ENCODE peak calls at places on chromosomes 12 and 14, in nine cellular contexts. H is breast epithelium, J is psoas muscle, K is testis, Z is tibial artery, E is IMR-90, A is hepatocyte, G is pancreas, C is K562. V is an unnamed sample.

GRCh38 chr12:108368089-108368488 is 29.0 kb upstream of the CMKLR1 start:
- DNase-seq in K (no peak), E (no peak), A (no peak), C (no peak), H (no peak), G (no peak), J (no peak), Z (no peak), V (no peak)

GRCh38 chr12:66279127-66279712 is 23.1 kb upstream of the HELB start:
- DNase-seq in K (peak; percentile 33), C (peak; percentile 16), G (no peak), A (peak; percentile 46), E (peak; percentile 22), Z (no peak), H (no peak), J (no peak), V (no peak)

GRCh38 chr12:82645414-82645813 is 41.3 kb upstream of the TMTC2 start:
- DNase-seq in K (no peak), C (no peak), H (no peak), J (no peak), G (no peak), Z (no peak), A (no peak), E (no peak), V (no peak)

GRCh38 chr14:92540472-92541048 is 27.0 kb downstream of the RIN3 start:
- DNase-seq in H (peak; percentile 88), E (peak; percentile 100), A (peak; percentile 82), J (peak; percentile 93), Z (peak; percentile 96), K (peak; percentile 92), G (peak; percentile 85), C (no peak), V (no peak)

GRCh38 chr14:64990291-64990690 is 3.6 kb downstream of the FNTB start:
- DNase-seq in E (no peak), G (no peak), H (no peak), A (no peak), Z (no peak), C (no peak), J (no peak), K (no peak), V (no peak)

GRCh38 chr12:77060136-77060882 is 5.1 kb downstream of the E2F7 start:
- DNase-seq in J (no peak), C (no peak), A (no peak), K (no peak), H (no peak), G (no peak), E (no peak), Z (no peak), V (no peak)

GRCh38 chr14:90797919-90798318 is 18.3 kb downstream of the TTC7B start:
- DNase-seq in H (no peak), K (no peak), C (no peak), G (no peak), Z (no peak), A (no peak), E (no peak), J (no peak), V (no peak)

GRCh38 chr14:53528114-53528513 is 375.0 kb upstream of the DDHD1 start:
- DNase-seq in G (no peak), J (peak; percentile 14), E (peak; percentile 81), K (no peak), A (no peak), C (no peak), Z (no peak), H (no peak), V (no peak)

GRCh38 chr14:69048456-69048855 is 69.4 kb upstream of the ACTN1 start:
- DNase-seq in Z (no peak), K (peak; percentile 29), A (peak; percentile 48), C (no peak), E (no peak), G (peak; percentile 35), J (no peak), H (peak; percentile 73), V (no peak)

GRCh38 chr14:104171948-104172347 is 33.6 kb downstream of the KIF26A start:
- DNase-seq in H (no peak), A (no peak), J (no peak), G (peak; percentile 47), K (peak; percentile 67), Z (no peak), C (no peak), E (no peak), V (no peak)

GRCh38 chr12:109551108-109551507 is 22.2 kb downstream of the MMAB start:
- DNase-seq in A (no peak), C (no peak), Z (no peak), H (no peak), G (no peak), J (no peak), K (no peak), E (no peak), V (no peak)

GRCh38 chr12:109549613-109550309 is 23.5 kb downstream of the MMAB start:
- DNase-seq in E (no peak), A (no peak), H (no peak), C (no peak), G (no peak), Z (no peak), J (no peak), K (no peak), V (no peak)

GRCh38 chr12:109552971-109553370 is 20.3 kb downstream of the MMAB start:
- DNase-seq in H (no peak), J (no peak), E (no peak), G (no peak), Z (no peak), A (no peak), K (no peak), C (no peak), V (no peak)

GRCh38 chr12:109548258-109548657 is 25.0 kb downstream of the MMAB start:
- DNase-seq in C (no peak), G (no peak), Z (no peak), K (no peak), E (no peak), H (no peak), A (no peak), J (no peak), V (no peak)

DNA sequence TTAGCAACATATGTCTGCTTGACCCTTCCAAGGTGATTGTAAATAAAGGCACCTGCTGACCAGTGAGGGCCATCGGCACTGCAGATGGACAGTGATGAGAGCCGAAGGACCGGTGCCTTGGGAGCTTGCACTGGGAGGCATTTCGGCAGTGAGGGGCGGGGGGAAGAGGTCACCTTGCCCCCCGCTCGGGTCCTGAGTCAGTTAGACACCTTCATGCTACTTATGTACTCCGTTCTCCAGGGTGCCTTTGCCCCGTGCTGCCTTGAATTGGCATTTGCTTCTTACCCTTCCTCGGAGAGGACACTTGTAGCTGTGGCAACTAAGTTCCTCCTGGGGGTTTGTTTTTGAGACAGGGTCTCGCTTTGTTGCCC is 23.0 kb downstream of the MMAB start:
- DNase-seq in G (no peak), H (no peak), E (no peak), K (no peak), A (no peak), C (no peak), J (no peak), Z (no peak), V (no peak)
- H3K27me3 ChIP-seq in G (peaks cover 3% of the 10 kb centered on the region), H (peaks cover 20% of the 10 kb centered on the region), E (peaks cover 46% of the 10 kb centered on the region), K (no peaks in the 10 kb centered on the region), A (peaks cover 2% of the 10 kb centered on the region), C (peaks cover 45% of the 10 kb centered on the region), J (peaks cover 19% of the 10 kb centered on the region), Z (no peaks in the 10 kb centered on the region), V (no peaks in the 10 kb centered on the region)

GRCh38 chr12:14938301-14938700 is at the start of gene ERP27:
- DNase-seq in H (no peak), C (no peak), J (no peak), K (no peak), A (peak; percentile 34), G (peak; percentile 86), E (no peak), Z (no peak), V (no peak)

GRCh38 chr12:14937014-14937413 is 1.3 kb downstream of the ERP27 start:
- DNase-seq in E (no peak), C (no peak), G (no peak), A (no peak), Z (no peak), K (no peak), J (no peak), H (no peak), V (no peak)

GRCh38 chr12:14936224-14936861 is 2.0 kb downstream of the ERP27 start:
- DNase-seq in A (no peak), K (no peak), E (no peak), C (no peak), Z (no peak), J (no peak), H (no peak), G (peak; percentile 40), V (peak; percentile 28)

GRCh38 chr12:14935031-14935430 is 3.3 kb downstream of the ERP27 start:
- DNase-seq in E (no peak), C (no peak), Z (no peak), A (peak; percentile 65), H (no peak), K (no peak), G (peak; percentile 39), J (no peak), V (peak; percentile 60)

GRCh38 chr12:14937689-14938088 is 648 bp downstream of the ERP27 start:
- DNase-seq in A (no peak), E (no peak), K (no peak), Z (no peak), J (no peak), C (no peak), H (no peak), G (peak; percentile 40), V (no peak)
- TF ChIP-seq CTCF in A (no peak), E (peak; percentile 8), K (no peak), Z (no peak), J (no peak), C (peak; percentile 29), H (no peak), G (no peak), V (peak; percentile 34)

GRCh38 chr12:58000499-58000898 is 59.1 kb downstream of the ATP23 start:
- DNase-seq in E (no peak), Z (no peak), K (no peak), H (no peak), A (no peak), G (no peak), J (no peak), C (no peak), V (no peak)

GRCh38 chr12:57993834-57994233 is 52.5 kb downstream of the ATP23 start:
- DNase-seq in A (no peak), E (no peak), J (no peak), C (no peak), Z (no peak), K (no peak), H (no peak), G (no peak), V (no peak)

GRCh38 chr12:57993030-57993429 is 51.7 kb downstream of the ATP23 start:
- DNase-seq in J (no peak), K (no peak), A (no peak), G (no peak), H (no peak), E (peak; percentile 28), C (no peak), Z (no peak), V (no peak)

GRCh38 chr12:57998251-57998650 is 56.9 kb downstream of the ATP23 start:
- DNase-seq in C (no peak), E (no peak), J (no peak), G (no peak), H (no peak), K (no peak), A (no peak), Z (no peak), V (no peak)

GRCh38 chr12:57996520-57996919 is 55.2 kb downstream of the ATP23 start:
- DNase-seq in C (no peak), J (no peak), K (no peak), G (no peak), E (no peak), Z (no peak), H (no peak), A (no peak), V (no peak)
- H3K9me3 ChIP-seq in C (no peaks in the 10 kb centered on the region), J (peaks cover 28% of the 10 kb centered on the region), K (no peaks in the 10 kb centered on the region), G (no peaks in the 10 kb centered on the region), E (peaks cover 13% of the 10 kb centered on the region), Z (peaks cover 27% of the 10 kb centered on the region), H (peaks cover 58% of the 10 kb centered on the region), A (no peaks in the 10 kb centered on the region), V (peaks cover 26% of the 10 kb centered on the region)

GRCh38 chr14:60643443-60644402 is 5.6 kb downstream of the SIX1 start:
- DNase-seq in A (peak; percentile 16), G (no peak), K (no peak), E (peak; percentile 24), Z (peak; percentile 68), C (no peak), H (no peak), J (no peak), V (no peak)
- H3K27me3 ChIP-seq in A (peaks cover 100% of the 10 kb centered on the region), G (peaks cover 95% of the 10 kb centered on the region), K (no peaks in the 10 kb centered on the region), E (no peaks in the 10 kb centered on the region), Z (no peaks in the 10 kb centered on the region), C (no peaks in the 10 kb centered on the region), H (peaks cover 100% of the 10 kb centered on the region), J (no peaks in the 10 kb centered on the region), V (peaks cover 6% of the 10 kb centered on the region)